ENCODE peak calls at places on chromosome 18, in five cellular contexts. K is fibroblast of pulmonary artery; Y is endothelial cell of umbilical vein; F is mammary epithelial cell; E is CD8-positive, alpha-beta T cell. C is an unnamed sample.
A peak's percentile ranks its signal among the peaks of the same experiment; 100 is the strongest.

GRCh38 chr18:62526098-62527025 is 3.5 kb downstream of the ZCCHC2 start:
- DNase-seq in F (peak; percentile 53), K (peak; percentile 73), E (peak; percentile 62), Y (peak; percentile 80), C (peak; percentile 83)

GRCh38 chr18:77099501-77100370 is 32.8 kb downstream of the MBP start:
- DNase-seq in Y (no peak), E (no peak), F (no peak), K (no peak), C (no peak)

GRCh38 chr18:35617865-35618264 is 36.3 kb downstream of the GALNT1 start:
- DNase-seq in F (no peak), E (no peak), Y (no peak), K (no peak), C (no peak)

GRCh38 chr18:51288582-51288981 is 91.1 kb upstream of the MEX3C start:
- DNase-seq in F (no peak), K (peak; percentile 21), Y (no peak), E (no peak), C (no peak)

GRCh38 chr18:31723998-31724711 is 36.5 kb downstream of the SLC25A52 start:
- DNase-seq in E (no peak), K (peak; percentile 24), F (no peak), Y (no peak), C (no peak)

GRCh38 chr18:75075016-75075305 is 134.0 kb downstream of the PTGR3 start:
- DNase-seq in F (no peak), K (no peak), Y (no peak), E (no peak), C (no peak)

GRCh38 chr18:42969366-42969765 is 146.1 kb downstream of the RIT2 start:
- DNase-seq in K (no peak), F (no peak), E (no peak), Y (no peak), C (no peak)

GRCh38 chr18:22557160-22557941 is 139.6 kb upstream of the CTAGE1 start:
- DNase-seq in K (peak; percentile 70), Y (peak; percentile 44), E (no peak), F (no peak), C (no peak)

GRCh38 chr18:50696436-50696835 is 123.4 kb downstream of the MRO start:
- DNase-seq in Y (no peak), F (no peak), E (no peak), K (no peak), C (no peak)

GRCh38 chr18:61336766-61337165 is 3.5 kb downstream of the CDH20 start:
- DNase-seq in F (no peak), Y (no peak), E (no peak), K (no peak), C (no peak)

GRCh38 chr18:52339891-52340371 is at the start of gene DCC:
- DNase-seq in F (peak; percentile 53), Y (no peak), E (no peak), K (peak; percentile 61), C (peak; percentile 6)

GRCh38 chr18:32771871-32772499 is 838 bp downstream of the KLHL14 start:
- DNase-seq in F (no peak), K (no peak), E (no peak), Y (no peak), C (no peak)

GRCh38 chr18:13216092-13216582 is 2.4 kb upstream of the LDLRAD4 start:
- DNase-seq in E (peak; percentile 24), K (peak; percentile 55), Y (peak; percentile 81), F (peak; percentile 42), C (peak; percentile 38)

GRCh38 chr18:13216732-13217465 is 1.7 kb upstream of the LDLRAD4 start:
- DNase-seq in Y (peak; percentile 22), E (peak; percentile 25), K (no peak), F (no peak), C (no peak)

GRCh38 chr18:13218376-13219011 is at the start of gene LDLRAD4:
- DNase-seq in F (no peak), K (no peak), E (peak; percentile 9), Y (peak; percentile 34), C (no peak)

GRCh38 chr18:13217971-13218375 is 587 bp upstream of the LDLRAD4 start:
- DNase-seq in Y (peak; percentile 15), E (no peak), F (no peak), K (no peak), C (no peak)

DNA sequence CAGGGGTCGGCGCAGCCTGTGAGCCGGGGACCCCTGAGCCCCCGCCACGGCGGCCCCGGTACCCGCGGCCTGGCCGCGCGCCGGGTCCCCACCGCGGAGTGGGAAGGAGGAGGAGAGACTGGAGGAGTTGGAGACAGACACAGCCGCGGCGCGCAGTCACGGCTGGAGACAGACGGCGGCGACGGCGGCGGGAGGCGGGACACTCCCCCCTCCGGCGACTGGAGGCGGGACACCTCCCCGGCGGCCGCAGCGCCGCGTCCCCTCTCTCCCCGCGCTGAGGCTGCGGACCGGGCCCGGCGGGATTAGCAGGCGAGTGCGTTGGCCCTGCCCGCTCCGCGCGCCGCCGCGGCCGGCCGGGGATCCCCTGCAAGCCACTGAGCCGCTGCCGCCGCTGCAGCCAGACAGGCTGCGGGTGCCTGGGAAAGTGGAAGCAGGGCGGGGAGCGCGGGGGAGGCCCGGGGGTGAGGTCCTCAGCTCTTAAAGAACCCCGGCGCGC is 1.0 kb upstream of the LDLRAD4 start:
- DNase-seq in F (peak; percentile 11), K (peak; percentile 10), E (peak; percentile 18), Y (peak; percentile 47), C (no peak)
- TF ChIP-seq CTCF in F (no peak), K (no peak), E (no peak), Y (no peak), C (no peak)

GRCh38 chr18:48408111-48408726 is 964 bp downstream of the ZBTB7C start:
- DNase-seq in E (no peak), K (no peak), Y (peak; percentile 16), F (no peak), C (no peak)

GRCh38 chr18:48410095-48410920 is 1.1 kb upstream of the ZBTB7C start:
- DNase-seq in F (peak; percentile 93), E (peak; percentile 37), K (peak; percentile 80), Y (peak; percentile 84), C (peak; percentile 92)

GRCh38 chr18:48407358-48407757 is 1.8 kb downstream of the ZBTB7C start:
- DNase-seq in Y (no peak), K (no peak), F (no peak), E (no peak), C (no peak)

GRCh38 chr18:48409591-48410094 is 460 bp upstream of the ZBTB7C start:
- DNase-seq in F (peak; percentile 59), Y (peak; percentile 12), E (no peak), K (no peak), C (peak; percentile 28)

GRCh38 chr18:48408727-48409590 is at the start of gene ZBTB7C:
- DNase-seq in K (no peak), F (peak; percentile 53), E (no peak), Y (peak; percentile 3), C (no peak)
- TF ChIP-seq CTCF in K (no peak), F (no peak), E (no peak), Y (no peak), C (no peak)

GRCh38 chr18:34158881-34159690 is 65.6 kb downstream of the NOL4 start:
- DNase-seq in F (no peak), K (peak; percentile 19), E (no peak), Y (peak; percentile 24), C (no peak)
- TF ChIP-seq CTCF in F (no peak), K (peak; percentile 9), E (no peak), Y (no peak), C (no peak)

DNA sequence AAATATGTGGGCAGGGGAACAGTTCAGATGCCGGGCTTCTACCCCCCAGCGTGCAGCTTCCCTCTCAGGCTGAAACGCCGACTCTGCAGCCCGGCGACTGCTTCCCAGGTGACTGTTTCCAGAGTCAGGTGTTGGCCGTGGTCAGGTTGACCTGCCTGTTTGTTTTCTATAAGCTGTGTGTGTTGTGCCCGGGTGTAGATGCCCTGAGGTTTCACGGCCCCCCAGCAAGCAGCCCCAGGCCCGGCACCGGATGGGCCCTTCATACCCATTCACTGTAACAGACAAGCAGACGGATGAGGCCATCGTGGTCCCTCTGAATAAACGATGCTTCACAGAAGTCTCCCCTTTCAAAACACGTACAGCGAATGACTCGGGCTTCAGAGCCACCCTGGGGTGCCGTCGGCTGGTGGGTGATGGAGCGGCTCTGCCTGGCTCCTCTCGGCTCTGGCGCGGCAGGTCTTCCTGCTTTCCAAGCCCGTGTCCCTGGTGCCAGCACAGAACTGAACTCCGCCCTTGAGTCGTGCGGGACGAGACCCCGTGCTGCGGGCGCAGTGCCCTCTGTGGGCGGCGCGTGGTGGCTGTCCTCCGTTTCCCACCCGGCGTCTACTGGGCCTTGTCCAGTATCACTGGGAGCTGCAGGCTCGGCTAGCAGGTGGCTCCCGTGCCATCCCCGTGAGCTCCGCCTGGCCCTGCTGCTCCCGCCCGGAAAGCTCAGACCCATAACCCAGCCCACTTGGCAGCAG is 15.0 kb upstream of the KCNG2 start:
- DNase-seq in Y (no peak), E (no peak), K (no peak), F (no peak), C (no peak)
- TF ChIP-seq CTCF in Y (no peak), E (no peak), K (no peak), F (no peak), C (no peak)

C was measured in MCF 10A.